ENCODE peak calls at places on chromosomes 4 and X, in nine cellular contexts. F is CD8-positive, alpha-beta T cell; K is GM06990; L is stomach; Y is A673; Q is left lung; S is heart left ventricle; J is uterus; H is tibial artery. X is an unnamed sample.
A peak's percentile ranks its signal among the peaks of the same experiment; 100 is the strongest.

GRCh38 chr4:46386570-46386969 is 3.4 kb downstream of the GABRA2 start:
- DNase-seq in F (no peak), K (no peak), L (no peak), Y (peak; percentile 45), Q (no peak), S (no peak), J (no peak), H (no peak), X (no peak)

GRCh38 chrX:43836435-43837184 is 45.6 kb downstream of the MAOB start:
- DNase-seq in F (no peak), K (peak; percentile 2), L (no peak), Y (peak; percentile 48), Q (no peak), S (no peak), J (no peak), H (no peak), X (peak; percentile 35)

GRCh38 chrX:22634751-22635150 is 362.0 kb downstream of the CBLL2 start:
- DNase-seq in F (no peak), K (no peak), L (no peak), Y (no peak), Q (no peak), S (no peak), J (no peak), H (no peak), X (no peak)

GRCh38 chr4:41142946-41143720 is 71.2 kb downstream of the APBB2 start:
- DNase-seq in F (no peak), K (no peak), L (peak; percentile 62), Y (peak; percentile 62), Q (no peak), S (peak; percentile 60), J (peak; percentile 62), H (peak; percentile 79), X (no peak)

GRCh38 chrX:133697656-133698055 is 282.4 kb upstream of the GPC4 start:
- DNase-seq in F (no peak), K (no peak), L (no peak), Y (no peak), Q (no peak), S (no peak), J (no peak), H (no peak), X (no peak)

GRCh38 chr4:183636923-183637322 is 22.1 kb downstream of the RWDD4 start:
- DNase-seq in F (no peak), K (no peak), L (no peak), Y (no peak), Q (no peak), S (peak; percentile 11), J (no peak), H (no peak), X (no peak)

GRCh38 chr4:170007113-170007512 is 19.1 kb downstream of the MFAP3L start:
- DNase-seq in F (no peak), K (no peak), L (no peak), Y (no peak), Q (no peak), S (no peak), J (no peak), H (no peak), X (no peak)

GRCh38 chrX:153635788-153636668 is 11.0 kb upstream of the DUSP9 start:
- DNase-seq in F (no peak), K (no peak), L (no peak), Y (peak; percentile 49), Q (no peak), S (no peak), J (no peak), H (no peak), X (no peak)

GRCh38 chr4:123936615-123937014 is 540.0 kb downstream of the SPRY1 start:
- DNase-seq in F (no peak), K (no peak), L (no peak), Y (peak; percentile 11), Q (no peak), S (no peak), J (no peak), H (no peak), X (no peak)

GRCh38 chrX:37755073-37755472 is 24.8 kb upstream of the CYBB start:
- DNase-seq in F (no peak), K (peak; percentile 49), L (no peak), Y (no peak), Q (no peak), S (no peak), J (no peak), H (no peak), X (peak; percentile 75)

GRCh38 chr4:85228264-85228663 is 246.7 kb upstream of the ARHGAP24 start:
- DNase-seq in F (no peak), K (no peak), L (no peak), Y (no peak), Q (no peak), S (no peak), J (no peak), H (no peak), X (no peak)

GRCh38 chr4:122500852-122501501 is 44.5 kb upstream of the IL2 start:
- DNase-seq in F (no peak), K (no peak), L (peak; percentile 76), Y (no peak), Q (no peak), S (no peak), J (no peak), H (no peak), X (no peak)

GRCh38 chr4:151960449-151961246 is 199.8 kb upstream of the GATB start:
- DNase-seq in F (no peak), K (no peak), L (no peak), Y (no peak), Q (no peak), S (peak; percentile 20), J (no peak), H (no peak), X (no peak)

DNA sequence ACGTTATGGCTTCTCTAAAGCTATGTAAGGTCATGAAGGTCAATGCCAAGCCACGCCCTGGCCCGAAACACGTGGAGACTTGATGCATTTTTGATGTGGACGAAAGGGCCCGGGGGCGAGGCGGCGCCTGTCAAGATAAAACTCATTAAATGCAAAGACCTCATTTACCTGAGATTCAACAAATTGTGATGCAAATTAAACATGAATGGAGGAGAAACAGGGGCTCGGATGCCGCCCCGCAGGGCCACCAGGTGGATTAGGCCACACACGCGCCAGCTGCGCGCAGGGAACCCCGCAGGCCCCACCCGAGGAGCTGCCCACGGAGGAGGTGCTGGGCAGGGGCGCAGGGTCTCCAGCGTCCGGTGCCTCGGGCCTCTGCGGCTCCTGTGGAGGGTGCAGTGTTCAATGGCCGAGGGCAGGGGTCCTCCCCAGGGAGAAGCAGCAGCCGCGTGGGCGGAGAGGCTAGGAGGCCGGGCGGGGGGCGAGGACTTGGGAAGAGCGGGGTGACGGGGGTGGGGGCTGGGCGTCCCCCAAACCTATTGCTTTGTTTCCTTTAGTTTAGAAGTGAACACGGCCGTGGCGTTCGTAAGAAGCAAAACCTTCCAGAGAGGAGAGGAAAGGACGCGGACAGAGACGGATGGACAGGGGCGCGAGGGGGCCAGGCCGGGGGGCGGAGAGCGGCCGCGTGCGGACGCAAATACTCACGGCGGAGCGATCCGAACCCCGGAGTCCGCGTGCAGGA is 40.4 kb downstream of the CPLX1 start:
- DNase-seq in F (no peak), K (no peak), L (no peak), Y (no peak), Q (peak; percentile 73), S (no peak), J (no peak), H (no peak), X (no peak)
- H3K4me3 ChIP-seq in F (no peak overlapping the region), K (no peak overlapping the region), L (peak overlapping the region; percentile 29), Y (no peak overlapping the region), Q (peak overlapping the region; percentile 28), S (peak overlapping the region; percentile 54), J (peak overlapping the region; percentile 41), H (peak overlapping the region; percentile 36), X (no peak overlapping the region)

GRCh38 chr4:56444719-56445118 is 8.7 kb downstream of the PAICS start:
- DNase-seq in F (no peak), K (no peak), L (no peak), Y (no peak), Q (no peak), S (no peak), J (no peak), H (no peak), X (no peak)
- H3K36me3 ChIP-seq in F (peaks cover 8% of the 10 kb centered on the region), K (peaks cover 3% of the 10 kb centered on the region), L (peaks cover 44% of the 10 kb centered on the region), Y (peaks cover 58% of the 10 kb centered on the region), Q (peaks cover 4% of the 10 kb centered on the region), S (peaks cover 59% of the 10 kb centered on the region), J (no peaks in the 10 kb centered on the region), H (peaks cover 28% of the 10 kb centered on the region), X (peaks cover 12% of the 10 kb centered on the region)

DNA sequence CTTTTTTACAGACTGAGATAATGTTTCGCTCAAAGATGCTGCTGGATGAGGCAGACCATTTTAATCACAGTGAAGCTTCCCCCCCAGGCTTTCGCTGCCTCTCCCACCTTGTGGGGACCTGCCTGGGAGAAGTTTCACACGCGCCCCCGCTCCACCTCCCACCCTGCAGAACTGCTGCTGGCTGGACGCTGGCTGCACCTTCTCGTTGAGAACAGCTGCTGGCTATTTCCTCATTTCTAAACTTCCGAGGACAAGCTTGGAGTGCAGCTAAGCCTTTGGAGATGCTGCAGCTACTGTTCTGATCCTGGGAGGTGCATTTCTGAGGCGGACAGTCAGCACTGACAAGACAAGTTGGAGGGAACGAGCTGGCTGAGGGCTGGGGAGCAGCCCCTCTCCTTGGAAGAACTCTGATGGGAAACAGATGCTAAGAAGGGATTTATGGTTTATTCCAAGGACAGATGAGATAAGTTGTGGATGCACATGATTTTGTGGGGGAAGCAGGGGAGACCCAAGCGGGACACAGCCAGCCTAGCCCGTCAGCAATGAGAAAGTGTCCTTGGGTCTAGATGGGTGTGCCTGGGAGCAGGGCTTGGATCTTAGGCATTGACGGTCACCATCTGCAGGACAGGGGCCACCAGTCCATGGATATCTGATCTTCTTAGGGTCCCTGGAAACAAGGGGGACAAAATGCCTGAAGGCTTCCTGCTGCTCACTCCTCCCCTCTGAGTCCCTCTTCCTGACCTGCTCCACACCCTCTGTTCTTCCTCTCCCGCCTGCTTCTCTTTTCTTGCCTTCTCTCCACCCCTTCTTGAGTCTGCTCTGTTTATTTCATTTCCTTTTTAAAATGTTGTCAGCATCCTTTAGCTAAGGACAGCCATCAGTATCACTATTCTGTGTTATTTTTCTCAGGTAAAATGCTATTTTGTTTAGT is 298.2 kb downstream of the RAPGEF2 start:
- DNase-seq in F (no peak), K (no peak), L (no peak), Y (no peak), Q (no peak), S (peak; percentile 31), J (no peak), H (no peak), X (no peak)
- H3K4me3 ChIP-seq in F (no peak overlapping the region), K (no peak overlapping the region), L (no peak overlapping the region), Y (no peak overlapping the region), Q (no peak overlapping the region), S (peak overlapping the region; percentile 31), J (no peak overlapping the region), H (peak overlapping the region; percentile 11), X (no peak overlapping the region)

GRCh38 chr4:26431461-26432165 is 58.7 kb downstream of the CCKAR start:
- DNase-seq in F (no peak), K (no peak), L (no peak), Y (no peak), Q (no peak), S (no peak), J (no peak), H (no peak), X (no peak)

GRCh38 chr4:26424143-26424542 is 66.1 kb downstream of the CCKAR start:
- DNase-seq in F (no peak), K (no peak), L (no peak), Y (no peak), Q (no peak), S (no peak), J (no peak), H (no peak), X (no peak)

GRCh38 chr4:26425953-26426352 is 64.3 kb downstream of the CCKAR start:
- DNase-seq in F (no peak), K (no peak), L (no peak), Y (no peak), Q (no peak), S (no peak), J (no peak), H (no peak), X (no peak)

GRCh38 chr4:26424838-26425237 is 65.4 kb downstream of the CCKAR start:
- DNase-seq in F (no peak), K (no peak), L (no peak), Y (peak; percentile 13), Q (no peak), S (no peak), J (no peak), H (no peak), X (no peak)

GRCh38 chr4:26426892-26427291 is 63.4 kb downstream of the CCKAR start:
- DNase-seq in F (no peak), K (no peak), L (no peak), Y (no peak), Q (no peak), S (no peak), J (no peak), H (no peak), X (no peak)
- H3K36me3 ChIP-seq in F (peaks cover 12% of the 10 kb centered on the region), K (peaks cover 4% of the 10 kb centered on the region), L (peaks cover 61% of the 10 kb centered on the region), Y (peaks cover 31% of the 10 kb centered on the region), Q (no peaks in the 10 kb centered on the region), S (peaks cover 96% of the 10 kb centered on the region), J (peaks cover 3% of the 10 kb centered on the region), H (peaks cover 27% of the 10 kb centered on the region), X (peaks cover 81% of the 10 kb centered on the region)

X was measured in CD4-positive, CD25-positive, alpha-beta regulatory T cell.